ENCODE peak calls at places on chromosome 22, in nine cellular contexts. C, E, O, K, V, R, Y, M and T are unnamed samples.

GRCh38 chr22:41398921-41399320 is 17.2 kb downstream of the TEF start:
- DNase-seq in C (no peak), E (no peak), O (no peak), K (no peak), V (no peak), R (no peak), Y (no peak), M (no peak), T (no peak)

GRCh38 chr22:33854724-33855123 is 65.6 kb downstream of the LARGE1 start:
- DNase-seq in C (no peak), E (no peak), O (no peak), K (no peak), V (no peak), R (no peak), Y (no peak), M (no peak), T (no peak)

GRCh38 chr22:50696799-50697561 is 24.4 kb downstream of the SHANK3 start:
- DNase-seq in C (peak), E (no peak), O (no peak), K (peak), V (no peak), R (no peak), Y (peak), M (peak), T (no peak)

GRCh38 chr22:28139993-28140392 is 220.9 kb upstream of the PITPNB start:
- DNase-seq in C (no peak), E (peak), O (no peak), K (no peak), V (peak), R (no peak), Y (no peak), M (peak), T (no peak)

GRCh38 chr22:26660961-26661578 is 3.7 kb downstream of the MIAT start:
- DNase-seq in C (peak), E (no peak), O (no peak), K (no peak), V (no peak), R (no peak), Y (peak), M (no peak), T (no peak)

GRCh38 chr22:40235418-40235817 is 57.7 kb downstream of the TNRC6B start:
- DNase-seq in C (no peak), E (peak), O (no peak), K (no peak), V (no peak), R (no peak), Y (no peak), M (no peak), T (no peak)

GRCh38 chr22:38835888-38836301 is 7.9 kb downstream of the NPTXR start:
- DNase-seq in C (no peak), E (peak), O (no peak), K (no peak), V (no peak), R (no peak), Y (no peak), M (no peak), T (no peak)

GRCh38 chr22:22392131-22392530 is 116.4 kb downstream of the ZNF280B start:
- DNase-seq in C (no peak), E (no peak), O (no peak), K (no peak), V (no peak), R (no peak), Y (no peak), M (no peak), T (no peak)

GRCh38 chr22:40487663-40488249 is 117.4 kb downstream of the SGSM3 start:
- DNase-seq in C (no peak), E (no peak), O (peak), K (no peak), V (no peak), R (no peak), Y (peak), M (no peak), T (peak)

GRCh38 chr22:27962268-27963191 is 43.5 kb upstream of the PITPNB start:
- DNase-seq in C (no peak), E (no peak), O (no peak), K (no peak), V (no peak), R (no peak), Y (no peak), M (no peak), T (no peak)

GRCh38 chr22:37362618-37363017 is 64.7 kb downstream of the ELFN2 start:
- DNase-seq in C (no peak), E (no peak), O (no peak), K (no peak), V (no peak), R (no peak), Y (peak), M (no peak), T (no peak)

GRCh38 chr22:19065929-19066328 is 56.3 kb downstream of the DGCR2 start:
- DNase-seq in C (no peak), E (no peak), O (no peak), K (peak), V (no peak), R (no peak), Y (no peak), M (no peak), T (no peak)

GRCh38 chr22:49353185-49353584 is 474.5 kb downstream of the BRD1 start:
- DNase-seq in C (no peak), E (no peak), O (no peak), K (peak), V (no peak), R (no peak), Y (no peak), M (no peak), T (no peak)

GRCh38 chr22:46800102-46800857 is 37.8 kb downstream of the TBC1D22A start:
- DNase-seq in C (no peak), E (no peak), O (no peak), K (no peak), V (no peak), R (no peak), Y (no peak), M (no peak), T (no peak)

GRCh38 chr22:44360686-44361381 is 48.1 kb upstream of the SHISAL1 start:
- DNase-seq in C (peak), E (peak), O (no peak), K (peak), V (peak), R (no peak), Y (no peak), M (peak), T (no peak)

GRCh38 chr22:36191106-36191836 is 10.3 kb downstream of the APOL4 start:
- DNase-seq in C (no peak), E (no peak), O (no peak), K (no peak), V (peak), R (no peak), Y (no peak), M (peak), T (no peak)